ENCODE peak calls at places on chromosomes 3 and 15, in six cellular contexts. A is dorsolateral prefrontal cortex, K is upper lobe of right lung, T is uterus, X is neural crest cell, Z is spleen. L is an unnamed sample.

GRCh38 chr3:5057857-5058324 is 64.2 kb upstream of the ARL8B start:
- DNase-seq in A (no peak), K (peak), T (peak), X (peak), Z (peak), L (peak)

GRCh38 chr3:115062412-115062956 is 84.6 kb downstream of the ZBTB20 start:
- DNase-seq in A (no peak), K (no peak), T (no peak), X (no peak), Z (no peak), L (no peak)

GRCh38 chr3:187610926-187611545 is 59.2 kb downstream of the SST start:
- DNase-seq in A (no peak), K (no peak), T (no peak), X (no peak), Z (no peak), L (no peak)

GRCh38 chr3:185082149-185082548 is 70.7 kb downstream of the C3orf70 start:
- DNase-seq in A (no peak), K (no peak), T (no peak), X (no peak), Z (no peak), L (no peak)

GRCh38 chr3:125322166-125322565 is 53.0 kb downstream of the ZNF148 start:
- DNase-seq in A (no peak), K (no peak), T (no peak), X (no peak), Z (no peak), L (no peak)

GRCh38 chr3:94098487-94098886 is 35.6 kb downstream of the NSUN3 start:
- DNase-seq in A (no peak), K (no peak), T (no peak), X (no peak), Z (no peak), L (no peak)

GRCh38 chr15:32908135-32908801 is 190.5 kb downstream of the GREM1 start:
- DNase-seq in A (no peak), K (no peak), T (no peak), X (no peak), Z (no peak), L (no peak)

GRCh38 chr15:80309769-80310384 is 57.9 kb upstream of the CTXND1 start:
- DNase-seq in A (no peak), K (no peak), T (no peak), X (peak), Z (no peak), L (no peak)

GRCh38 chr3:86563358-86563970 is 427.5 kb downstream of the VGLL3 start:
- DNase-seq in A (no peak), K (no peak), T (no peak), X (no peak), Z (no peak), L (no peak)

GRCh38 chr15:63971427-63971805 is 74.9 kb downstream of the DAPK2 start:
- DNase-seq in A (no peak), K (no peak), T (no peak), X (no peak), Z (no peak), L (no peak)

DNA sequence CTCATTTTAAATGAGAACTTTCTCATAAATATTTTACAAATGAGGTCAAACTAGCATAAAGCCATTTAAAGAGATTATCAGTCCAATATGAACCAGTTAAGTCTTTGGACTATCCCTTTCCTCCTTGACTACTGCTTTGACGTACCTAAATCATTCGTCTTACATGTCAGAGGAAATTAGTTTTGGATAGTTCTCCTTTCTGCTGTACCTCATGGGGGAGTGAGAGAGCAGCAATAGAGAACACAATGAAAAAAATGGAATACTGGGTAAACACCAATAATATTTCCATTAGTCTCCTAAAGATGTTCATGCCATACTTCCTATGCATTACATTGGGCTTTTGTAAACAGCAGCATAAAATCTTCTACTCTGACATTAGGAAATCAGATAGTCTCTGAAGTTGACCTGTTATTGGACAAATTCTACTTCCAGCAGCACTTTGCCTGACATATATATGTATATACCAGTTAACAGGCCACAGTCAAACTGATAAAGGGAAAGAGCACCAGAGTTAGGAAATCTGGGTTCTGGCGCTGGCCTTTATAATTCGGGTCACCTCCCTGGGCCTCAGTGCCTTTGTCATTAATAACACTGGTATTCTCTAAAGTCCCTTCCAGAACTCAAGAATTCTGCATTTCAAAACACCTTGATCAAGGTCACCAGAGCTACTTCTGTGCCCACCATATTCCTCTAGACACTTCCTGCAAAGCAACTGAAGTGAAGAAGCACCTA is 26.8 kb downstream of the TIMMDC1 start:
- DNase-seq in A (no peak), K (no peak), T (no peak), X (no peak), Z (no peak), L (no peak)
- TF ChIP-seq CTCF in A (peak), K (peak), T (peak), X (no peak), Z (peak), L (no peak)

GRCh38 chr3:153809097-153809496 is 312.1 kb upstream of the ARHGEF26 start:
- DNase-seq in A (no peak), K (no peak), T (no peak), X (no peak), Z (no peak), L (no peak)
- TF ChIP-seq CTCF in A (no peak), K (no peak), T (no peak), X (no peak), Z (no peak), L (no peak)

GRCh38 chr15:98647026-98647773 is 1.1 kb upstream of the IGF1R start:
- DNase-seq in A (peak), K (peak), T (peak), X (peak), Z (peak), L (peak)
- TF ChIP-seq CTCF in A (no peak), K (peak), T (peak), X (peak), Z (peak), L (peak)

GRCh38 chr15:51917493-51917892 is 54.1 kb downstream of the LEO1 start:
- DNase-seq in A (no peak), K (peak), T (no peak), X (no peak), Z (no peak), L (no peak)
- TF ChIP-seq CTCF in A (no peak), K (peak), T (no peak), X (peak), Z (no peak), L (no peak)

DNA sequence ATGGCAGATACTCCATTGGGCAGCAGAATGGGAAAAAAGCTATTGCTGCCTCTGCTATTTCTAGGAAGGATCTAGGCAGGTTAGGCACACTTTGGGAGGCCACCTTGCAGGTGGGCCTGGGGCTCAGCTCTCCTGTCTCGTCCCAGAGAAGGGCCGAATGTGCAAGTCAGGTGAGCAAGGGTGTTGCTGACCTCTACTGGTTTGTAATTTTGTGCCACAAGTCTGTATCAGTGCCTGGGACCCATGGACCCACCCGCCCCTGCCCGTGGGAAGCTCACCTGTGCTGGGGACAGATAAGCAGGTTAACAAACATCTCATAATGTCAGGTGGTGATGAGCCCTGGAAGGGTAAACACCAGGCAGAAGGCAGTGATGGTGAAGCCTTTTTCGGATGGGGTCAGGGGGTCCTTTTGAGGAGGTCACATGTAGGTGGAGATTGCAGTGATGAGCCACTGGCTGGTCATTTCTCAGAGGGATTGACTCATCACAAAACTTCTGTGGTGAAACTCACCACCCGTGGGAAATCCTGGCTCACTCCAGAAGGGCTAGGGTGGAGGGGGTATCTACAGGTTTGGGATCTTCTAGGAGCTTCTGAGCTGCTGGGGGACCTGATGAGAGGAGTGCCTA is 161.3 kb downstream of the KLF13 start:
- DNase-seq in A (no peak), K (peak), T (no peak), X (no peak), Z (no peak), L (peak)
- TF ChIP-seq CTCF in A (no peak), K (no peak), T (no peak), X (no peak), Z (no peak), L (no peak)

DNA sequence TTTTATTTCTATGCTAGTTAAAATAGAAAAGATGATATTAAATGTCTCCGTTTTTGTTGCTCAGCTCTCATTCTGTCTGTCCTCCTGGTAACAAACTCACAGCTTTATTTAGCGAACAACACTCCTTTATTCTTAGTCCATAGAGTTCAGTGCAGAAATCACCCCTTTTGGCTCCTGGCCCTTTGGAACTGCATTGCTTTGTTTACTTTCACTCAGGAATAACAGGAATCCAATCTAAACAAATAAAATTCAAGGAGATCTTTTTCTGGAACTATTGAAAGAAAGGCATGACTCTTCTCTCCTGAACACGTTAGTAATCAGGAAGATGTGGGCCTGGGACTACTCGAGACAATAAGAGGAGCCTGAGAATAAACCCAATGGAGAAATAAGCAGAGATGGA is 409.2 kb downstream of the DIPK2A start:
- DNase-seq in A (no peak), K (no peak), T (no peak), X (no peak), Z (no peak), L (no peak)
- TF ChIP-seq CTCF in A (no peak), K (no peak), T (no peak), X (no peak), Z (no peak), L (no peak)

GRCh38 chr3:100710355-100711198 is 1.3 kb downstream of the TFG start:
- DNase-seq in A (no peak), K (no peak), T (no peak), X (peak), Z (no peak), L (no peak)

GRCh38 chr3:100706365-100706764 is 2.9 kb upstream of the TFG start:
- DNase-seq in A (no peak), K (no peak), T (no peak), X (no peak), Z (no peak), L (no peak)

GRCh38 chr3:100708989-100709839 is at the start of gene TFG:
- DNase-seq in A (peak), K (peak), T (peak), X (peak), Z (peak), L (peak)

GRCh38 chr3:100708644-100708988 is 678 bp upstream of the TFG start:
- DNase-seq in A (no peak), K (no peak), T (no peak), X (no peak), Z (no peak), L (no peak)

GRCh38 chr3:100709840-100710235 is 544 bp downstream of the TFG start:
- DNase-seq in A (no peak), K (peak), T (peak), X (peak), Z (peak), L (peak)
- TF ChIP-seq CTCF in A (no peak), K (no peak), T (no peak), X (no peak), Z (no peak), L (no peak)

GRCh38 chr3:15694628-15695027 is 93.1 kb downstream of the BTD start:
- DNase-seq in A (no peak), K (no peak), T (no peak), X (no peak), Z (no peak), L (no peak)

GRCh38 chr3:15690250-15690649 is 88.7 kb downstream of the BTD start:
- DNase-seq in A (no peak), K (no peak), T (no peak), X (no peak), Z (no peak), L (no peak)

DNA sequence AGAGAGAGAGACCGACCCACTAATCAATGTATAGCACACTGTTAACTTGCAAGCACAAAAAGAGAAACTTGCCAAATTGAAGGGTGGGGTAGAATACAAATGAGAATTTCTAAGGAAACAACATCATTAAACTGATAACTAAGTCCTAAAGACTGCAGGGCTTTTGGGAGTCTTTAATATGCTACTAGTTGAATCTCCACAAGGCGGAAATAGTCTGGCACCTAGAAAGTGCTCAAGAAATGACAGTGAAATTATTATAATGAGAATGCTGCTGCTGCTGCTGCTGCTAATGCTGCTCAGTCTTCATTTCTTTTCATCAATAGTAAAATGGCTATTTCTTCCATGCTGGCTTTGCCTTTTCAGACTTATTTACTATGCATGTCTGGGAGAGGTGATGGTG is 91.8 kb downstream of the BTD start:
- DNase-seq in A (no peak), K (no peak), T (no peak), X (no peak), Z (no peak), L (no peak)
- TF ChIP-seq CTCF in A (no peak), K (no peak), T (peak), X (peak), Z (no peak), L (no peak)

GRCh38 chr15:58555168-58556027 is 123.6 kb downstream of the LIPC start:
- DNase-seq in A (no peak), K (no peak), T (no peak), X (no peak), Z (no peak), L (no peak)
- TF ChIP-seq CTCF in A (no peak), K (no peak), T (no peak), X (no peak), Z (no peak), L (no peak)

GRCh38 chr3:57335273-57335938 is 42.9 kb upstream of the ASB14 start:
- DNase-seq in A (no peak), K (no peak), T (no peak), X (no peak), Z (no peak), L (no peak)

DNA sequence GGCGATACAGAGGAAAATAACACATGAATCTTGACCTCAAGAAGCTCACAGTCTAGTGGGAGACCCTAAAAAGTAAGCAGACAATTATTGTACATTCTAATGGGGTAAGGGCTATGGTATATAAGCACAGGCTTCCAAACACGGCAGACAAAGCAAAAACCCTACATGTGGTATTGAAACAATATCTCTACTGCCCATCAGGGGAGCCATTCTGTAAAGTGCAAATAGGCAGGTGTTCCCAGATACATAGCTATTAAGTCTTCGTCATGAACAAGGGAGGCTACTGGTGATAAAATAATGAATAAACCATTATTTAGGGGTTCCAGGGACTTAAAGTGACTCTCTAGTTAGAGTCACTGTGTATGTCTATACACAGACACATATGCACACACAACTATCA is 38.6 kb upstream of the ASB14 start:
- DNase-seq in A (no peak), K (no peak), T (no peak), X (no peak), Z (no peak), L (no peak)
- TF ChIP-seq CTCF in A (no peak), K (no peak), T (no peak), X (peak), Z (no peak), L (no peak)